ENCODE peak calls at places on chromosomes 2 and 18, in five cellular contexts. T is iPS-NIHi11; W is naive thymus-derived CD4-positive, alpha-beta T cell; O is NCI-H82; C is left ventricle myocardium inferior. A is an unnamed sample.
A peak's percentile ranks its signal among the peaks of the same experiment; 100 is the strongest.

GRCh38 chr2:174833737-174834136 is 69.5 kb upstream of the CHRNA1 start:
- DNase-seq in T (no peak), W (no peak), O (no peak), C (no peak), A (no peak)

GRCh38 chr18:24727685-24728084 is 267.2 kb downstream of the HRH4 start:
- DNase-seq in T (no peak), W (no peak), O (no peak), C (no peak), A (no peak)

GRCh38 chr2:608297-608696 is 68.9 kb downstream of the TMEM18 start:
- DNase-seq in T (no peak), W (no peak), O (no peak), C (no peak), A (no peak)

GRCh38 chr18:8117008-8117376 is 492.2 kb upstream of the RAB12 start:
- DNase-seq in T (no peak), W (no peak), O (no peak), C (no peak), A (no peak)

GRCh38 chr2:215836881-215837280 is 176.5 kb downstream of the MREG start:
- DNase-seq in T (no peak), W (no peak), O (no peak), C (no peak), A (no peak)

GRCh38 chr2:132477436-132477835 is 60.8 kb downstream of the GPR39 start:
- DNase-seq in T (no peak), W (no peak), O (no peak), C (no peak), A (no peak)

GRCh38 chr2:215364157-215365155 is 52.6 kb downstream of the ATIC start:
- DNase-seq in T (no peak), W (no peak), O (no peak), C (no peak), A (no peak)

GRCh38 chr2:48452108-48452507 is 77.8 kb upstream of the STON1 start:
- DNase-seq in T (no peak), W (no peak), O (peak; percentile 98), C (no peak), A (no peak)

GRCh38 chr18:812123-812672 is at the start of gene YES1:
- DNase-seq in T (peak; percentile 92), W (peak; percentile 83), O (peak; percentile 79), C (peak; percentile 85), A (peak; percentile 91)

GRCh38 chr2:134397146-134397896 is 143.4 kb downstream of the MGAT5 start:
- DNase-seq in T (no peak), W (no peak), O (no peak), C (no peak), A (no peak)

GRCh38 chr2:74006424-74006823 is 21.7 kb downstream of the TET3 start:
- DNase-seq in T (no peak), W (no peak), O (peak; percentile 92), C (no peak), A (peak; percentile 45)

A was measured in upper lobe of right lung.